ENCODE peak calls at places on chromosomes 16 and 17, in seven cellular contexts. W is body of pancreas, R is adrenal gland, S is left ventricle myocardium inferior, T is nephron progenitor cell, J is cardiac fibroblast, G is foreskin fibroblast. M is an unnamed sample.

GRCh38 chr17:59492091-59492451 is 73.3 kb upstream of the DHX40 start:
- DNase-seq in R (no peak), T (no peak), S (no peak), G (no peak), W (no peak), J (no peak), M (no peak)

GRCh38 chr17:76550712-76551615 is 11.1 kb downstream of the PRCD start:
- DNase-seq in J (peak; percentile 68), S (no peak), R (no peak), W (no peak), G (no peak), T (no peak), M (peak; percentile 94)

GRCh38 chr16:15564619-15565339 is 78.2 kb downstream of the MARF1 start:
- DNase-seq in R (no peak), J (no peak), S (no peak), T (no peak), G (peak; percentile 62), W (no peak), M (no peak)

GRCh38 chr17:59327891-59328290 is 3.6 kb upstream of the YPEL2 start:
- DNase-seq in S (no peak), W (no peak), J (peak; percentile 67), T (no peak), R (no peak), G (no peak), M (no peak)

GRCh38 chr17:36850794-36851193 is 86.5 kb upstream of the LHX1 start:
- DNase-seq in J (peak; percentile 83), W (no peak), S (no peak), T (no peak), R (no peak), G (peak; percentile 69), M (peak; percentile 72)

GRCh38 chr16:28186752-28187151 is 25.0 kb downstream of the XPO6 start:
- DNase-seq in R (no peak), W (no peak), J (peak; percentile 57), G (no peak), S (no peak), T (no peak), M (no peak)

GRCh38 chr16:56488035-56488434 is 31.8 kb downstream of the BBS2 start:
- DNase-seq in R (no peak), J (no peak), W (no peak), T (no peak), S (no peak), G (no peak), M (no peak)

GRCh38 chr16:89863741-89864391 is 9.5 kb upstream of the TCF25 start:
- DNase-seq in R (no peak), J (peak; percentile 77), W (no peak), S (peak; percentile 36), T (no peak), G (peak; percentile 21), M (peak; percentile 56)

GRCh38 chr17:4477286-4477791 is 21.3 kb upstream of the SPNS2 start:
- DNase-seq in J (no peak), W (no peak), T (no peak), G (no peak), S (no peak), R (no peak), M (no peak)

GRCh38 chr16:14007460-14007859 is 63.7 kb upstream of the MRTFB start:
- DNase-seq in T (no peak), W (no peak), G (peak; percentile 74), R (no peak), J (peak; percentile 84), S (no peak), M (peak; percentile 44)
- TF ChIP-seq CTCF in T (no peak), W (no peak), G (no peak), R (no peak), J (no peak), S (no peak), M (no peak)

GRCh38 chr16:67349172-67349571 is 22.6 kb downstream of the LRRC36 start:
- DNase-seq in R (no peak), W (no peak), J (peak; percentile 54), T (no peak), S (no peak), G (no peak), M (peak; percentile 23)
- TF ChIP-seq CTCF in R (peak; percentile 49), W (peak; percentile 27), J (peak; percentile 45), T (peak; percentile 36), S (peak; percentile 53), G (peak; percentile 34), M (peak; percentile 69)

DNA sequence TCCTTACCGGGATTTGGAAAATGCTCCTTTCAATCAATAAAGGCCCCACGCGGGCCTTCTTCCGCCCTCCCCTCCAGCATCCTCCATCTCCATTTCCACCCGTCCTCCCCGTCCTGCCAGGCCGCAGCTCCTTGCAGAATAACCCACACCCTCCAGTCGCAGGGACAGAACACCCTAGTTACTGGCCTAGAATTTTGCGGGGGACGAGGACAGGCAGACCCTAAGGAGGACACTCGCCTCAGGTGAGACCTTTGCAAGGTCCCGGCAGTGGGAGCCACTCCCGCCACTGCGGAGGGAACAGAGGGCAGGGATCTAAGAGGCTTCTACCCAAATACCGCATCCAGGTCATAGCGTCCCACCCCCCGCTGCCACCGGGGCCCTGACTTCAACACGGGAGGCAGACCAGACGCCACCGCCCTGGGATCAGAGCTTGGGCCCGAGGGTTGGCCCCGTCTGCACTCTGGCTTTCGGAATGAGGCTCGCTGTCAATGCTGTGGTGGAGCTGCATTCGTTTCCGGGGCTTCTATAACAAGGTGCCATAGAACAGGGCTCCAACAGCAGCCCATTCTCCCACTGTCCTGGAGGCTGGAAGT is 26.8 kb downstream of the SLC25A10 start:
- DNase-seq in T (no peak), G (no peak), S (no peak), R (no peak), J (no peak), W (no peak), M (no peak)
- TF ChIP-seq CTCF in T (no peak), G (no peak), S (no peak), R (no peak), J (no peak), W (no peak), M (no peak)

DNA sequence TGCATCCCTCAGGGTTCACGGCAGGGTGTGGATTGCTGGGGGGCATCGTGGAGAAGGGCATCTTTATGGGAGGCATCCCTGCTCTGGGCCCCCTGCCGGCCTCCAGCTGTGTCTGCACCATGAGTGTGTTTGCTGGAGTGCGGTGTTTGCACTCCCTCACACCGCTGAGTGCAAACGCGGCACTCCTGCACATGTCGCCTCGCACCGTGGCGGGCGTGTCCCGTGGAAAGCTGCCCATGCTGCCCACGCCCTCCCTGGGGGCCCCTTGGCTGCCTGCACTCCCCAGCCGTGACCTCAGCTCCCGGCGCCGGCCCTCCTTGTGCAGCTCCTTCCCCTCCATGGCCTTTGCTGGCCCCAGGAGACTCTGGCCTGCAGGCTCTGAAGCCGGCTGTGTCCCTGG is 74.6 kb upstream of the ZNF750 start:
- DNase-seq in G (no peak), R (no peak), J (peak; percentile 16), T (no peak), S (peak; percentile 56), W (peak; percentile 33), M (no peak)
- TF ChIP-seq CTCF in G (peak; percentile 46), R (no peak), J (peak; percentile 59), T (no peak), S (peak; percentile 57), W (peak; percentile 34), M (peak; percentile 60)

DNA sequence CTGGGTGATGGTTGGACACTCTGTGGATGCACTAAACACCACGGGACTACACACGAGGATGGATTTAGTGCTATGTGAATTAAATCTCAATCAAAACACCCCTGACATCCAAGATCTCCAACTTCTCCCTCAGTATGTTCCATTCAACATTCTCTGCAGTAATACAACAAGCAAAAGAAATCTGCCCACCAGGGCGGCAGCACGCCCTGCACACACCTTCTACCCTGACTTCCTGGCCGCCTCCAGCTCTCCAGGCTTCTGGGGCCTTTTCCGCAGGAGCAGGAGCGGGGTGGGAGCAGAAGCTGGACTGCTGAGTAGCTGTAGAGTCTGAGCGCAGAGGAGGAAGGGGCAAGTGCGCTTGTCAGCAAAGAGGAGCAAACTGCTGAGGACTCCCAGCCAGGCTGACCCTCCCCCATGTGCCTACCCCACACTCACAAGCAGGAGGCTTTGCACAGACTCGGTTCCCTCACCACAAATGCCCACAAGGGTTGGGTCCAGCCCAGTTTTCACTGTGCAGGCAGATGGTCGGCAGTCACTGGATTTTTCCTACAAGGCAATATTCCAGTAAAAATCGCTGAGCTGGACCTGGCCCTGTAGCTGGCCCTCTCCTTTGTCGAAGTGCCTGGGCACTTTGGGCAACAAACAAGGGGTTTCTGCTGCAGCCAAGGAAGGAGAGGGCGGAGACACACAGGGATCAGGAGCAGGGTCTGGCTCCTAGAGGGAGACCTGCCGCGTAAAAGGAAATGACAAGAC is 22.8 kb downstream of the ZDHHC7 start:
- DNase-seq in G (no peak), W (no peak), T (no peak), S (peak; percentile 5), R (no peak), J (no peak), M (no peak)
- TF ChIP-seq CTCF in G (no peak), W (no peak), T (no peak), S (no peak), R (no peak), J (no peak), M (no peak)

GRCh38 chr16:17770104-17770503 is 299.3 kb upstream of the XYLT1 start:
- DNase-seq in R (no peak), G (no peak), J (no peak), T (no peak), W (no peak), S (no peak), M (no peak)
- TF ChIP-seq CTCF in R (no peak), G (no peak), J (no peak), T (no peak), W (no peak), S (no peak), M (peak; percentile 15)

DNA sequence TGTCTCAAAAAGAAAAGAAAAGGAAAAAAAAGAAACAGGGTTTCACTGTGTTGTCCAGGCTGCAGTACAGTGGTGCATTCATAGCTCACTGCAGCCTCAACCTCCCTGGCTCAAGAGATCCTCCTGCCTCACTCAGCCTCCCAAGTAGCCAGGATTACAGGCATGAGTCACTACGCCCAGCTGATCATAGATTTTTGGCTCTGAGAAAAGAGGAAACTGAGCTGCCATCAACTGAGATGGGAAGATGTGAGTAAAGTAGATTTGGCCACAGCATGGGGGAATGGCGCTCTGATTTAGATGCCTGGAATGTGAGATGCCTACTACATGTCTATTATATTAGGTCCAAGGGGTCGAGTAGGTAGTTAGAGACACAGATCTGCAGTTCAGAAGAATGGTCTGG is 5.9 kb upstream of the NAGS start:
- DNase-seq in T (no peak), S (no peak), R (no peak), J (peak; percentile 76), G (peak; percentile 58), W (no peak), M (no peak)
- TF ChIP-seq CTCF in T (no peak), S (no peak), R (no peak), J (no peak), G (no peak), W (no peak), M (no peak)

GRCh38 chr16:85978976-85979375 is 80.0 kb downstream of the IRF8 start:
- DNase-seq in J (no peak), T (no peak), W (no peak), R (no peak), G (no peak), S (no peak), M (no peak)

GRCh38 chr16:85978291-85978775 is 79.4 kb downstream of the IRF8 start:
- DNase-seq in R (no peak), S (no peak), W (no peak), G (no peak), T (no peak), J (no peak), M (no peak)

GRCh38 chr16:85980686-85981085 is 81.7 kb downstream of the IRF8 start:
- DNase-seq in R (no peak), J (no peak), S (no peak), T (no peak), W (no peak), G (no peak), M (no peak)

GRCh38 chr16:85981826-85982562 is 83.0 kb downstream of the IRF8 start:
- DNase-seq in T (no peak), J (no peak), R (no peak), W (no peak), G (no peak), S (no peak), M (no peak)

GRCh38 chr16:85979605-85980004 is 80.6 kb downstream of the IRF8 start:
- DNase-seq in T (no peak), S (no peak), G (no peak), R (no peak), J (no peak), W (no peak), M (no peak)
- TF ChIP-seq CTCF in T (no peak), S (no peak), G (no peak), R (no peak), J (no peak), W (no peak), M (no peak)